ENCODE peak calls at places on chromosomes 16 and 17, in six cellular contexts. K is A549, N is suprapubic skin, V is lower leg skin, J is body of pancreas, A is uterus. P is an unnamed sample.

GRCh38 chr17:65750678-65751077 is 189.2 kb upstream of the AXIN2 start:
- DNase-seq in J (peak), V (peak), N (peak), A (peak), K (peak), P (peak)

GRCh38 chr17:82065193-82065637 is 389 bp downstream of the DUS1L start:
- DNase-seq in A (no peak), V (no peak), N (no peak), K (peak), J (no peak), P (peak)

GRCh38 chr16:4800290-4801041 is 2.0 kb downstream of the ROGDI start:
- DNase-seq in V (no peak), A (no peak), K (no peak), J (peak), N (no peak), P (no peak)

GRCh38 chr17:37516131-37516561 is 26.5 kb downstream of the DUSP14 start:
- DNase-seq in V (no peak), J (no peak), K (no peak), A (no peak), N (no peak), P (peak)

GRCh38 chr17:48441231-48441711 is 11.3 kb upstream of the SKAP1 start:
- DNase-seq in V (no peak), K (no peak), N (no peak), J (no peak), A (no peak), P (no peak)

GRCh38 chr17:64599187-64599676 is 62.9 kb downstream of the SMURF2 start:
- DNase-seq in A (no peak), J (no peak), K (no peak), V (no peak), N (no peak), P (no peak)

GRCh38 chr16:50671644-50672260 is 9.4 kb downstream of the SNX20 start:
- DNase-seq in V (no peak), A (no peak), J (no peak), N (no peak), K (no peak), P (peak)

GRCh38 chr16:68105611-68106010 is 20.4 kb downstream of the NFATC3 start:
- DNase-seq in A (no peak), K (no peak), J (no peak), N (no peak), V (no peak), P (no peak)

GRCh38 chr17:13777003-13777402 is 175.3 kb upstream of the HS3ST3A1 start:
- DNase-seq in N (no peak), K (no peak), A (no peak), V (no peak), J (no peak), P (no peak)

GRCh38 chr17:62725791-62726249 is 82.3 kb downstream of the MARCHF10 start:
- DNase-seq in K (no peak), A (no peak), V (no peak), N (no peak), J (no peak), P (no peak)

GRCh38 chr17:76491271-76492184 is 9.7 kb downstream of the RHBDF2 start:
- DNase-seq in V (no peak), K (no peak), J (no peak), N (no peak), A (no peak), P (no peak)

GRCh38 chr17:8117980-8118768 is at the start of gene ALOXE3:
- DNase-seq in K (peak), V (peak), A (peak), J (no peak), N (peak), P (no peak)

GRCh38 chr16:5001986-5002385 is 31.7 kb downstream of the NAGPA start:
- DNase-seq in J (no peak), K (no peak), A (no peak), N (no peak), V (no peak), P (no peak)

GRCh38 chr17:38777641-38778250 is 21.6 kb downstream of the PIP4K2B start:
- DNase-seq in V (no peak), K (no peak), A (no peak), J (no peak), N (no peak), P (no peak)

GRCh38 chr17:70100983-70101382 is 26.0 kb downstream of the KCNJ16 start:
- DNase-seq in K (no peak), V (no peak), J (no peak), A (no peak), N (no peak), P (no peak)

GRCh38 chr17:19719365-19720209 is 3.2 kb upstream of the SLC47A2 start:
- DNase-seq in A (no peak), J (no peak), K (peak), V (no peak), N (peak), P (peak)

GRCh38 chr17:43570518-43570928 is 24.4 kb upstream of the ETV4 start:
- DNase-seq in K (no peak), A (no peak), V (no peak), N (no peak), J (no peak), P (peak)

GRCh38 chr17:8072339-8072726 is 15.2 kb downstream of the ALOX12B start:
- DNase-seq in N (no peak), K (no peak), J (no peak), A (no peak), V (no peak), P (no peak)

GRCh38 chr17:34883106-34884000 is 77.9 kb downstream of the CCT6B start:
- DNase-seq in V (no peak), K (no peak), J (no peak), N (no peak), A (no peak), P (no peak)

GRCh38 chr16:51184702-51185433 is 33.8 kb upstream of the SALL1 start:
- DNase-seq in N (no peak), A (no peak), V (no peak), K (no peak), J (no peak), P (no peak)

GRCh38 chr17:62822080-62822904 is 14.2 kb upstream of the MARCHF10 start:
- DNase-seq in N (no peak), V (no peak), J (no peak), K (no peak), A (no peak), P (no peak)

GRCh38 chr16:57147381-57148191 is 38.3 kb downstream of the PSME3IP1 start:
- DNase-seq in N (no peak), K (no peak), V (no peak), J (no peak), A (no peak), P (no peak)

DNA sequence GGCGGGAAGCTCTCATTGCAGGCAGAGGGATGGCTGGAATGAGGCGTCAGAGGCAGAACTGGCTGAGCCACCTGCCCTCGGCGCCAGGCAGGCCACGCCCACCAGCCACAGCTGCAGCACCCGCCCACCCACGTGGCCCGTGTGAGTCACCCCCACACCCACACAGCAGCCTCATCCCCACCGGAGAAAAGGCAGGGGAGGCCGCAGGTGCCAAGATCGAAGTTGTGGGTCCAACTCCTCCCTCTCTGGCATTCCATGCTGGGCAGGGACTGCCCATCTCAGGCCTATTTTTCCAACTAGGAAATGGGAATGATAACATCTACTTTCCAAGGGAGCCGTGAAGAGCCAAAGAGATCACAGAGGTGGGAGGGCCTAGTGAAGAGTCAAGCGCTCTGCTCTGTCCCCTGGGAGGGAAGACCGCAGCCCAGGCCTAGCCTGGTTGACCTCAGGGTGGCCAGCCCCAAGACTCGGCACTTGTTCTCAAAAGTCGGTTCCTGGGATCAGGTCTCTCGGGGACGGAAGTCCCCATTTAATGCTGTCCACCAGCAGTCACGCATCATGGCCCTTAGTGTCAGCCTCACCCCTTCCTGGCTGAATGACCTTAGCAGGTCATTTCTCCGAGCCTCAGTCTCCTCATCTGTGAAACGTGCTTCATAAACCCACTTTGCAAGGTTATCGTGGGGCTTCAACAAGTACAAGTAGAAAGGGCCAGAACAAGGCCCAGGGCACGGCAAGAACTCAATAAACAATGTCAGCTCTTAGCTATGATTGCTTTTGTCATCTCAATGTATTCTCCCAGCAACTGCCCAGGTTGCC is at the start of gene TRPV3:
- DNase-seq in A (no peak), N (no peak), J (peak), V (peak), K (no peak), P (peak)
- TF ChIP-seq POLR2A in A (no peak), N (no peak), J (no peak), V (no peak), K (no peak), P (no peak)

DNA sequence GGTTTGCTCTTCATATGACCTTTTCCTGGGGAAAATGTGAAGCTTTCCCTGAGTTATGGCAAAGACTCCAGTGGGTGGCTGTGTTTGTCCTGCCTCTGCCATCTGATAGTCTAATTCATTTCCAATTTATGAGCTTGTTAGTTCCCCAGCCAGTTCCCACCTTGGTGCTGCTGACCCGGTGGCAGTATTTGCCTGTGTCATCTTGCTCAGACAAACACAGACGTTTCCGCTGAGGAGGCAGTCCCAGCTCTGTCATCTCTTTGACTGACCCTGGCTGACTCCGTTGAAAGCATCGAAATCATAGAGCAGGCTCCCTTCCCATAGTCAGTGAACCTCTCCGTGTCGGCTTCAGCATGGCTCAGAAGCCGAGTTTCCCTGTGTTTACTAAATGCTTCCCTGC is 538.3 kb downstream of the NPIPA7 start:
- DNase-seq in A (no peak), V (no peak), K (no peak), N (no peak), J (no peak), P (no peak)
- TF ChIP-seq POLR2A in A (no peak), V (no peak), K (no peak), N (no peak), J (no peak), P (no peak)

GRCh38 chr16:588639-588888 is 1.3 kb upstream of the RAB40C start:
- DNase-seq in K (no peak), A (no peak), J (peak), N (no peak), V (no peak), P (no peak)

GRCh38 chr16:585351-585750 is 4.5 kb upstream of the RAB40C start:
- DNase-seq in K (no peak), J (peak), N (no peak), A (no peak), V (no peak), P (no peak)

GRCh38 chr16:588889-589657 is 793 bp upstream of the RAB40C start:
- DNase-seq in N (peak), J (peak), A (peak), V (peak), K (peak), P (peak)

GRCh38 chr16:586047-586644 is 3.7 kb upstream of the RAB40C start:
- DNase-seq in J (no peak), K (no peak), N (no peak), V (no peak), A (no peak), P (no peak)

DNA sequence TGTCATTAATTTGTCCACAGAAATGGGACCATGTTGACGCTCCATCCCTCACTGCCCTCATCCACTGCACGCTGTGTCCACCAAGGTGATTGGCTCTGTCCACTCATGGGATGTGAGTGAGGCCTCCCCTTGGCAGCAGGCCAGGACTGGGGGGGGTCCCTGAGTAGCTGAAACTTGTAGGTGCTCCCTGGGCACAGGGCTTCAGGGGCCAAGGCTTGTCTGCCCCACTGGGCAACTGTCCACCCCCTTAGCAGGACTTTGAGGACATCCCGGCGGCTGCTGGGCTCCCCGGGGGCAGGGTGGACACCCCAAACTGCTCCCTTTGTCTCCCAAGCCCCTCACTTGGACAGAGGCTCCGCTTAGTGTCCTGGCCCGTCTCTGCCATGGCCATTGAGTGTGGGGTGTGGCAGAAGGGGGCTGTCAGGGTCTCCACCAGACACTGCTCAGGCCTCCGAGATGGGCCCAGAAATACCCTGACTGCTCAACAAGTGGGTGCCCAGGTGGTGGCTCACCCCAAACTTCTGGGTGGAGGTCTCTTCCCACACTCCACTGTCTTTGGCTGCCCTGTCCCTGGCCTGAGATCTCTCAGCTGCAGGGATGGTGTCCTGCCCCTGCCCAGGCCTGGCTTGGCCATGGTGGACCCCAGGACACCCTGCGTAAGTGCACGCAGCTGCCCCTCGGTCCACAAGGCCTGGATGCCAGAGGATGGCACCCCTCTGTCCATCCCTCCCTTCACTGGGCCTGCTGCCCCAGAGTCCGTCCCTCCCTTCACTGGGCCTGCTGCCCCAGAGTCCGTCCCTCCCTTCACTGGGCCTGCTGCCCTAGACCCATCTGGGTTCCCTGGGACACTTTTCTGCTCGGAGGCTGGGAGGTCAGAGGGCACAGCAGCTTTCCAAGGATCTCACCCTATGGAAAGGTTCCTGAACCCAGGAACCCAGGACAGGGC is 2.9 kb upstream of the RAB40C start:
- DNase-seq in A (no peak), N (no peak), K (no peak), V (no peak), J (peak), P (no peak)
- TF ChIP-seq POLR2A in A (no peak), N (no peak), K (peak), V (no peak), J (no peak), P (peak)

GRCh38 chr17:16406742-16407674 is 8.4 kb upstream of the TRPV2 start:
- DNase-seq in A (peak), V (no peak), K (peak), J (no peak), N (no peak), P (no peak)
- TF ChIP-seq POLR2A in A (no peak), V (no peak), K (peak), J (no peak), N (no peak), P (no peak)

DNA sequence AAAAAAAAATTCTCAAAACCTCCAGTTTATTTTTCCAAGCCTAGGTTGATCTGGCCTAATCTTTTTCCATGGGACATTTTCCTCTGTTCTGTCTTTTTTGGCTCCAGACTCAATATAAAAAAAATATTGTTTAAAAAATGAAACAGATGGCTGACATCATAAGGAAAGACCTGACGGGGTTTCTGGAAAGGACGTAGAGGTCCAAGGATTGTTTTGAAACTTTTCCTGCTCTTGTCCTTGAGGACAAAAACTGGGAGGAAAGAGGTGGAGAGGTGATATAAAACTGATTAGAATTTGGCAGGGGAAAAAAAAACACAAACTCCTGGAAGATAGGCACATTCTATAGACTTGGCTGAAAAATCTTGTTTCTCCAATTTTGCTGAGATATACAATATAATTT is 211.4 kb upstream of the CDH11 start:
- DNase-seq in V (no peak), N (no peak), K (no peak), A (no peak), J (no peak), P (no peak)
- TF ChIP-seq POLR2A in V (no peak), N (no peak), K (no peak), A (no peak), J (no peak), P (no peak)

GRCh38 chr17:28901866-28902818 is 737 bp downstream of the DHRS13 start:
- DNase-seq in A (peak), K (peak), J (no peak), N (no peak), V (no peak), P (no peak)
- TF ChIP-seq POLR2A in A (no peak), K (no peak), J (no peak), N (no peak), V (no peak), P (no peak)

P was measured in H54.